ENCODE peak calls at places on chromosomes 11 and 22, in ten cellular contexts. Y is IMR-90; F is kidney; V is prostate gland; P is AG10803; K is activated CD8-positive, alpha-beta T cell treated with anti-CD3 and anti-CD28 coated beads for 36 hours; N is ovary; T is GM06990; B is Peyer's patch; Z is neural crest cell. O is an unnamed sample.

GRCh38 chr11:32531528-32531927 is 52.1 kb upstream of the EIF3M start:
- DNase-seq in B (no peak), V (no peak), T (no peak), K (no peak), P (no peak), N (no peak), Y (peak; percentile 11), Z (no peak), F (no peak), O (no peak)

GRCh38 chr11:45477588-45477987 is 187.8 kb downstream of the CHST1 start:
- DNase-seq in Y (no peak), F (no peak), Z (no peak), V (no peak), B (no peak), N (no peak), T (no peak), P (no peak), K (no peak), O (no peak)

GRCh38 chr11:134662629-134663360 is 250.8 kb upstream of the B3GAT1 start:
- DNase-seq in T (no peak), N (no peak), K (no peak), F (no peak), V (no peak), P (no peak), Z (no peak), B (no peak), Y (no peak), O (peak; percentile 52)

GRCh38 chr11:64744544-64745218 is 739 bp upstream of the RASGRP2 start:
- DNase-seq in F (no peak), Y (no peak), K (peak; percentile 40), B (no peak), P (no peak), N (no peak), V (no peak), T (no peak), Z (no peak), O (no peak)

GRCh38 chr22:23789121-23789520 is 2.4 kb downstream of the SMARCB1 start:
- DNase-seq in B (no peak), T (no peak), V (no peak), F (peak; percentile 8), K (no peak), Y (no peak), N (no peak), P (no peak), Z (no peak), O (no peak)

GRCh38 chr11:934437-934950 is 8.8 kb downstream of the AP2A2 start:
- DNase-seq in N (no peak), V (no peak), B (no peak), F (no peak), K (no peak), Z (no peak), T (no peak), P (no peak), Y (no peak), O (no peak)

GRCh38 chr11:41273908-41274307 is 185.5 kb downstream of the LRRC4C start:
- DNase-seq in N (no peak), Y (no peak), F (no peak), Z (no peak), T (no peak), V (no peak), K (no peak), B (no peak), P (no peak), O (no peak)

GRCh38 chr22:21450858-21451331 is 16.3 kb upstream of the TMEM191C start:
- DNase-seq in Y (no peak), P (no peak), K (no peak), V (peak; percentile 2), T (no peak), Z (no peak), F (peak; percentile 61), N (no peak), B (no peak), O (peak; percentile 50)

GRCh38 chr11:83371489-83371888 is 85.3 kb upstream of the CCDC90B start:
- DNase-seq in T (no peak), Y (no peak), K (no peak), N (no peak), P (no peak), Z (no peak), B (no peak), V (no peak), F (no peak), O (no peak)

GRCh38 chr11:102666331-102666957 is 39.1 kb downstream of the MMP27 start:
- DNase-seq in F (no peak), B (no peak), N (no peak), Z (peak; percentile 3), Y (peak; percentile 60), K (peak; percentile 23), T (no peak), V (peak; percentile 36), P (peak; percentile 55), O (no peak)

DNA sequence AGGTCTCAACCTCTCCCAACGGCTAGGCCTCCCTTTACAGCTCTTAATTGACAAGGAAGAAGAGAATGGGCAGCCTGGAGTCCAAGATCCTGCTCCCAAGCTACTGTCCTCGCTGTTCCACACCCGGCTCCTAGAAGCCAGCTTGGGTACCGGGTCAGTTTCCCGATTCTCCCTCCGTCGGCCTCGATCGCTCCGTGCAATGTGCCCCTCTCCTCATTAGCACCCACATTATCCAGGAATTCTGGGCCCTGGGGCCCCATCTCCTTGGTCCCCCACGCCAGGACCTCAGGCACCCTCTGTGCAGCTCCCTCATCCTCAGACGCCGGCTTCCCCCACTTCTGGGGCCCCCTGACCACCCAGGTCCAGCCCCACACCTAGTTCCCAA is 244 bp downstream of the PCSK7 start:
- DNase-seq in N (no peak), K (peak; percentile 15), P (no peak), B (no peak), F (no peak), V (no peak), Z (no peak), Y (no peak), T (no peak), O (no peak)
- TF ChIP-seq CTCF in N (no peak), K (no peak), P (no peak), B (no peak), F (no peak), V (no peak), Z (no peak), Y (no peak), T (no peak), O (no peak)

GRCh38 chr11:13486926-13487660 is 8.7 kb downstream of the PTH start:
- DNase-seq in Y (no peak), V (no peak), N (peak; percentile 44), F (peak; percentile 83), Z (peak; percentile 26), P (peak; percentile 35), K (peak; percentile 73), T (peak; percentile 56), B (peak; percentile 45), O (no peak)
- TF ChIP-seq CTCF in Y (peak; percentile 29), V (no peak), N (no peak), F (peak; percentile 30), Z (peak; percentile 63), P (peak; percentile 42), K (peak; percentile 38), T (peak; percentile 76), B (peak; percentile 36), O (peak; percentile 42)

GRCh38 chr11:37630866-37631265 is 1032.8 kb upstream of the RAG2 start:
- DNase-seq in F (no peak), Z (no peak), B (no peak), P (no peak), T (no peak), Y (no peak), N (no peak), V (no peak), K (no peak), O (no peak)

DNA sequence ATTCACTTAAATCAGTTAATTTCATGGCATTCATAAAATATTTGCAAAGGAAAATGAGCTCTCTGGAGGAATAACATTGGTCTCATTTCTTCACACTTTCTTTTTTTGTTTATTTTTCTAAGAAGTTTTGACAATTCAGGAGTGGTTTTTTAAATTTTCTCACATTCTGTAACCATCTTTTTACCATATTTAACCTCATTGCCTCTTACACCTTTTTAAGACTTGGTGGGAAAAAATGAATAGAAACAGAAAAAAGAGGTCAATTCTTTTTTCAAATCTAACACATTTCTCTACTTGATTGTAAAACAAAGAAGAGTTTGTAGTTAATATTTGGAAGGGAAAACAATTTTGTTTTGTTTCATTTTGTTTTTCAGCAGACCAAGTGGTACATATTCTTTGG is 1034.7 kb upstream of the RAG2 start:
- DNase-seq in V (no peak), F (no peak), N (no peak), B (no peak), Y (no peak), P (no peak), Z (no peak), T (no peak), K (no peak), O (no peak)
- TF ChIP-seq CTCF in V (no peak), F (no peak), N (no peak), B (no peak), Y (no peak), P (no peak), Z (no peak), T (no peak), K (no peak), O (no peak)

GRCh38 chr11:57461841-57462489 is 1.6 kb downstream of the RTN4RL2 start:
- DNase-seq in T (no peak), F (no peak), N (no peak), Z (no peak), V (no peak), B (no peak), K (no peak), Y (no peak), P (no peak), O (no peak)

GRCh38 chr11:57458410-57459111 is 1.8 kb upstream of the RTN4RL2 start:
- DNase-seq in B (peak; percentile 43), V (no peak), Z (peak; percentile 59), N (peak; percentile 69), P (no peak), T (peak; percentile 46), F (peak; percentile 82), K (peak; percentile 78), Y (peak; percentile 11), O (no peak)

GRCh38 chr11:57459112-57460016 is 964 bp upstream of the RTN4RL2 start:
- DNase-seq in P (no peak), B (no peak), N (no peak), Y (peak; percentile 17), K (peak; percentile 50), F (peak; percentile 83), Z (no peak), T (peak; percentile 25), V (no peak), O (no peak)

GRCh38 chr11:57460756-57461749 is 725 bp downstream of the RTN4RL2 start:
- DNase-seq in T (peak; percentile 23), P (no peak), V (no peak), B (no peak), Z (no peak), K (no peak), F (peak; percentile 81), N (no peak), Y (no peak), O (no peak)

DNA sequence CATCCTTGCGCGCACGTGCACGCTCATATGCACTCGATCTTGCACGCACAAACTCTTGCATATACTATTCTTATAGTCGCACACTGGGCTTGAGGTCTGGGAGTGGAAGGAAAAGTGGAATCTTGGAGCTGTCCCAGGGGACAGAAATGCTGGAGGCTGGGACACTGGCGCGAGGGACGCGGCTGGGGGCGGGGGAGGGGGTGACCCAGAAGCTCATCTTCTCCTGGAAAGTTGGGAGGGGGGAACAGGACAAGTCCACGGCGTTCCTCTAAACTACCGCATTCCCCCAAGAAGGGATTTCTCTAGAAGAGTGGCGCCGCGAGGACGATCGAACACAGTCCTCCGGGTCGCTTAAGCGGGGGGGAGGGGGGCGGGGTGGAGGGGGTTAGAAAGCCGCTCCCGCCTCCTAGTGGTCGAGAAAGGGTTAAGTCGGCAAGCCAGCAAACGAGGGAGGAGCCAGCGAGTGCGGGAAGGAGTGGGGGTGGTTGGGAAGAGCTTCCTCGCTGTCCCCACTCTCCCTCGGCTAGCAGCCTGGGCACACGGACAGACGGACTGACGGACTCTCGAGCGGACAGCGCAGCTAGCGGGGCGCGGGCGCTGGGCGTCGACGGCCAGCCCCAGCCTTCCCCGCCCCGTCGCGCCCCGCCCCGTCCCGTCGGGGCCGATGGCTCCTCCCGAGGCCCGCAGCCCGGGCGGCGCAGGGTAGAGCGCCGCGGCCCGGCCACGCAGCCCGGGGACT is at the start of gene RTN4RL2:
- DNase-seq in Z (peak; percentile 47), K (peak; percentile 71), V (no peak), N (no peak), P (peak; percentile 14), B (no peak), F (peak; percentile 78), Y (peak; percentile 45), T (peak; percentile 57), O (no peak)
- TF ChIP-seq CTCF in Z (peak; percentile 53), K (peak; percentile 77), V (no peak), N (no peak), P (no peak), B (no peak), F (no peak), Y (peak; percentile 16), T (peak; percentile 52), O (peak; percentile 68)